ENCODE peak calls at places on chromosomes 4 and X, in four cellular contexts. M, T, E and O are unnamed samples.

GRCh38 chrX:9668537-9668936 is 97.1 kb downstream of the GPR143 start:
- DNase-seq in T (peak), M (no peak), E (no peak), O (no peak)

GRCh38 chr4:154564311-154564710 is 1.5 kb downstream of the FGB start:
- DNase-seq in E (no peak), M (no peak), T (no peak), O (no peak)

GRCh38 chrX:110421499-110422455 is 63.1 kb downstream of the RTL9 start:
- DNase-seq in E (no peak), T (no peak), M (no peak), O (no peak)

GRCh38 chrX:70455366-70456202 is 10.9 kb downstream of the DLG3 start:
- DNase-seq in E (no peak), T (no peak), M (no peak), O (peak)

GRCh38 chr4:7424553-7425111 is 10.1 kb downstream of the PSAPL1 start:
- DNase-seq in M (peak), T (no peak), E (no peak), O (no peak)

GRCh38 chrX:11611161-11611560 is 54.6 kb downstream of the ARHGAP6 start:
- DNase-seq in M (no peak), E (no peak), T (no peak), O (no peak)

GRCh38 chr4:119858176-119858575 is 208.5 kb downstream of the MAD2L1 start:
- DNase-seq in M (no peak), T (peak), E (no peak), O (no peak)

GRCh38 chrX:140354431-140355120 is 150.3 kb downstream of the SOX3 start:
- DNase-seq in T (no peak), M (no peak), E (no peak), O (peak)

GRCh38 chrX:123909498-123909897 is 49.6 kb downstream of the XIAP start:
- DNase-seq in E (no peak), T (peak), M (no peak), O (no peak)

GRCh38 chr4:110149089-110149488 is 49.3 kb downstream of the ELOVL6 start:
- DNase-seq in M (no peak), T (no peak), E (no peak), O (no peak)

GRCh38 chr4:138399041-138399440 is 156.9 kb upstream of the SLC7A11 start:
- DNase-seq in E (no peak), M (no peak), T (no peak), O (no peak)

GRCh38 chr4:76410621-76411020 is 10.3 kb downstream of the CCDC158 start:
- DNase-seq in M (no peak), T (no peak), E (no peak), O (no peak)

GRCh38 chr4:76406070-76406469 is 14.9 kb downstream of the CCDC158 start:
- DNase-seq in M (no peak), T (no peak), E (no peak), O (no peak)

GRCh38 chr4:76401654-76402053 is 19.3 kb downstream of the CCDC158 start:
- DNase-seq in E (no peak), T (no peak), M (no peak), O (no peak)

GRCh38 chr4:76407440-76408119 is 13.4 kb downstream of the CCDC158 start:
- DNase-seq in T (no peak), M (no peak), E (no peak), O (no peak)
- H4K5ac ChIP-seq in T (no peak), M (no peak), E (no peak), O (no peak)

DNA sequence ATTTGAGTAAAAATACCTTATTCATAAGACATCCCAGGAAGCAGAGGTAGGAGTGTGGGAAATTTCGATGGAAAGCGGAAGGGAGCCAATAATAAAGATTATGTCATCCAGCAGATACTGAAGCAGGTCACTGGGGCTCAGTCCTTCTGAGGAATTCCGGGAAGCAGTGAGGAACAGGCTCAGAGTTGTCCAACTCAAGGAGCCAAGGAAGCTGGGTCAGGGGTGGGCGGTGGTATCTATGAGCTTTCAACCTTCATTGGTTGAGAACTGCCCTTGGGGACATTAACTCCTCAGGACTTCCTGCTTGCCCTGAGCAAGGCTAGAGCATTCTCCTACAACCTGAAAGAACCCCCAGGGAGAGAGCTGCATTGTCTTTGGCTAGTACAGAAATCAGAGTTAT is 68.1 kb downstream of the DMP1 start:
- DNase-seq in E (no peak), M (no peak), T (no peak), O (peak)
- H3K23ac ChIP-seq in E (no peak), M (no peak), T (no peak), O (no peak)

GRCh38 chr4:139605516-139605915 is 49.5 kb upstream of the SETD7 start:
- DNase-seq in M (no peak), E (no peak), T (no peak), O (no peak)
- H4K5ac ChIP-seq in M (no peak), E (no peak), T (no peak), O (no peak)

DNA sequence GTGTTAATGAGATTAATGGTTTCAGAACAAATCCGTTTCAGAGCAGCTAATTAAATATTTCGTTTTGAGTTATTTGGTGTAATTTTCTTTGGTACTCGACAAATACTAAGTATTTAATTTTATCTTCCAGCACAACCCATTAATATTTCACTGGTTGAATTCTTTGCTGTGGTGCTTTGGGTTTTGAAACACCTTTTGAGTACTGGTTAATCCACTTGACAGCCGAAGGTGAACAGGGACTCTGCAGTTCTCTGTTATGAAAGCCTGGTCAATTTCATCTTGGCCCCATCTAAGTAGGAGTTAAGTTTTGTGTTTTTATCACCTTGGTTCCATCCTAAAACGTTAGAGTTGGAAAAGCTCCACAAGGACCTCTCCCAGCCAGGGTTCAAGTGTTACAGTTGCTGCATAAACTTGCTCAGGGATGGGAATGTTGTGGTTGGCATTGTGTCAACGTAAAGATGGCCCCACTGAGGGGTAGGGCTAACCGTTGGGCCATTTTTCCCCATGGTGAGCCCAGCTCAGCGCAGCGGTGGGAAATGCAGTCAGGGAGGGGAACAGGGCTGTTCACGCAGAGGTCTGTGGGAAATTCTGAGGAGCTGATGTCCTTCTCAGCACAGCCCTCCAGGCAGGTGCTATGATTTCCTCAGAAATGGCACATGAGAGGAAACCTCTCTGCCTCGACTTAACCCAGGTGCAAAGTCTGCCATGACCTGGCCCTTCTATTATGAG is 188.6 kb downstream of the STIM2 start:
- DNase-seq in T (no peak), E (no peak), M (no peak), O (no peak)
- H3K23ac ChIP-seq in T (no peak), E (no peak), M (no peak), O (no peak)

DNA sequence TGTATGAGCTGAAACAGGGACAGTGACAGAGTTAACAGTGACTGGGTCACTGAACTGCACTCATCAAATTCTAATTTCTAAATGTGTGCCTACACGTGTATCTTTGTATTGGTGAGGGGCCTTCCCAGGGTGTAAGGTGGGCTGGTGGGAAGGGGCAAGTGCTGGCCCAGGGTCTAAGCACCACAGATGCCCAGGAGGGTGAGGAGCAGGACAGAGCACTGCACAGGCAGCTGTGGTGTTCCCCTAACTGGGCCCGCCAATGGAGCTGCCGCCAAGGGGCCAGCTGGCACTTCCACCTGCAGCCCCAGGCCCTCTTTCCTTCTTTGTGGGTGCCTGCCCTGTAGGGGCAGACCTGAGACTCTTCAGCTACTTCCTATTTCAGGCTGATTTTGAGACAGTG is 349.9 kb downstream of the ARHGAP10 start:
- DNase-seq in T (no peak), E (no peak), M (no peak), O (no peak)
- H4K5ac ChIP-seq in T (no peak), E (no peak), M (no peak), O (no peak)